ENCODE peak calls at places on chromosomes 6 and 20, in six cellular contexts. W, D, F, S, P and J are unnamed samples.

GRCh38 chr6:95501032-95501904 is 76.1 kb upstream of the MANEA start:
- DNase-seq in W (no peak), D (no peak), F (no peak), S (no peak), P (no peak), J (no peak)

GRCh38 chr20:36493801-36494114 is 47.6 kb upstream of the MYL9 start:
- DNase-seq in W (no peak), D (no peak), F (no peak), S (no peak), P (no peak), J (no peak)

GRCh38 chr6:144951730-144952437 is 666.7 kb downstream of the UTRN start:
- DNase-seq in W (no peak), D (no peak), F (no peak), S (no peak), P (peak), J (no peak)

GRCh38 chr6:135985471-135985870 is 134.0 kb downstream of the PDE7B start:
- DNase-seq in W (no peak), D (no peak), F (no peak), S (no peak), P (no peak), J (no peak)

GRCh38 chr20:21090738-21091120 is 15.4 kb downstream of the LINC00237 start:
- DNase-seq in W (no peak), D (no peak), F (no peak), S (no peak), P (no peak), J (no peak)

GRCh38 chr6:97068211-97068610 is 143.7 kb downstream of the KLHL32 start:
- DNase-seq in W (peak), D (peak), F (no peak), S (no peak), P (no peak), J (no peak)

GRCh38 chr6:105428342-105428957 is 25.6 kb upstream of the PREP start:
- DNase-seq in W (peak), D (no peak), F (no peak), S (no peak), P (no peak), J (no peak)

GRCh38 chr6:164085086-164085485 is 670.6 kb downstream of the QKI start:
- DNase-seq in W (no peak), D (no peak), F (no peak), S (no peak), P (no peak), J (no peak)

GRCh38 chr6:150624199-150624598 is 24.5 kb downstream of the PLEKHG1 start:
- DNase-seq in W (no peak), D (no peak), F (no peak), S (no peak), P (no peak), J (no peak)

GRCh38 chr6:161128680-161129196 is 137.2 kb downstream of the MAP3K4 start:
- DNase-seq in W (no peak), D (no peak), F (no peak), S (no peak), P (no peak), J (no peak)

GRCh38 chr20:36070451-36070850 is 84.1 kb upstream of the EPB41L1 start:
- DNase-seq in W (peak), D (no peak), F (no peak), S (no peak), P (peak), J (no peak)

GRCh38 chr6:44263357-44264100 is 1.8 kb downstream of the NFKBIE start:
- DNase-seq in W (no peak), D (peak), F (no peak), S (no peak), P (no peak), J (no peak)

DNA sequence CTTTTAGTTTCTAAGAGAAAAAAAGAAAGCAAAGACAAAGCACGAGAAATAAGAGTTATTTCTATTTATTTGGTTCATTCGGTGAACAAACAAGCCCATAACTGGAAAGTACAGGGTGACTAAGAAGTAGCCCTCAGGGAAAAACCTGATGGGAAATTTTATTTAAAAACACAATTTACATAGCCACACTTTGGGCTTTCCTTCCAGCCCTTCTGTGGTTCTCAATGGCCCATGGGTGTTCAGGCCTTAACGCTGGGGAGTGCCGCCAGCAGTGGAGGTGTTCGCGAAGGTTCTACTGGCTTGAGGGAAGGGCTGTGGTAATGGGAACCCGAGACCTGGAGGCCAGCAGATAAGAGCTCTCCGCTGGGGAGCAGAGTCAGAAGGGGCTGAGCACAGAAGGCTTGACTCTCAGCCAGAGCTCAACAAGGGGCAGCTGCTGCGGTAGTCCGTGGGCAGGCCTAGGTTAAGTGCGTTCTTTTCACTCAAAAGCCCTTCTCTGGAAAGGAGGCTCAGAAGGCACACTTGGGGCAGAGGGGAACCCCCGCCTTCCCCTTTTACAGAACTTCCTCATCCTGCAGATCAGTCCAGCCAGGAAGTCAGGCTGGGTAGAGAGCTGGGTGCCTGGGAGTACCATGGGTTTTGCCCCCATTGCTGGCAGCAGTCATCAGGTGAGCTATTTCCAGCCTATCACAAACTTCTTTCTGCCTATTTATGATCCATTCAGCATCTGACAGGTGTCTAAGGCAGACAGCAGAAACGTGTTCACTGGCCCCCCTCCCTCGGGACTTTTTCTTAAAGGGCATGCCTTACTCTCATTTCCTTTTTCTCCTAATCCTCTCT is 8.8 kb upstream of the CD83 start:
- DNase-seq in W (no peak), D (peak), F (no peak), S (peak), P (no peak), J (peak)
- TF ChIP-seq POLR2A in W (no peak), D (peak), F (no peak), S (peak), P (no peak), J (peak)

GRCh38 chr6:84579404-84579803 is 185.0 kb downstream of the TBX18 start:
- DNase-seq in W (no peak), D (no peak), F (no peak), S (no peak), P (no peak), J (no peak)

GRCh38 chr6:84569882-84570281 is 194.5 kb downstream of the TBX18 start:
- DNase-seq in W (no peak), D (no peak), F (no peak), S (no peak), P (no peak), J (no peak)

GRCh38 chr6:84576029-84576428 is 188.4 kb downstream of the TBX18 start:
- DNase-seq in W (no peak), D (no peak), F (no peak), S (no peak), P (no peak), J (no peak)

DNA sequence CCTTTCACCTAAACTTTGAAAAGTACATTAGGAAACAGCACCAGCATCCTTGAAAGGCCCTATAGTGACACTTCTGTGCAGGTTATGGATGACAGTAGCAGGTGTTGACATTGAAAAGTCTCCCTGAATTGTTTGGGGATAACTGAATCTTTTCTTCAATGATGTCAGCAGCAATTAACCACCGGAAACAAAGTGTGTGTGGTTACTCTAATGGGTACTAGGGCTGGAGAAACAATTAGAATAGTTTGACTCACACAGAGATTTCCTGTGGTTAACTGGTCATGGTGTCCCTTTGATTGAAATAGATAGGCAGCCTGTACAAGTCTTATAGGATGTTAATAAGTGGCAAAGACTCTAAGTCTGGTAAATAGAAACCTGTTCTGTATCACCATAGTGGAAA is 189.1 kb downstream of the TBX18 start:
- DNase-seq in W (no peak), D (no peak), F (no peak), S (peak), P (no peak), J (no peak)
- TF ChIP-seq TAF1 in W (no peak), D (no peak), F (no peak), S (no peak), P (no peak), J (no peak)

GRCh38 chr20:57558614-57559285 is 2.2 kb upstream of the PCK1 start:
- DNase-seq in W (peak), D (no peak), F (no peak), S (no peak), P (no peak), J (no peak)
- TF ChIP-seq POLR2A in W (peak), D (no peak), F (no peak), S (no peak), P (no peak), J (no peak)

DNA sequence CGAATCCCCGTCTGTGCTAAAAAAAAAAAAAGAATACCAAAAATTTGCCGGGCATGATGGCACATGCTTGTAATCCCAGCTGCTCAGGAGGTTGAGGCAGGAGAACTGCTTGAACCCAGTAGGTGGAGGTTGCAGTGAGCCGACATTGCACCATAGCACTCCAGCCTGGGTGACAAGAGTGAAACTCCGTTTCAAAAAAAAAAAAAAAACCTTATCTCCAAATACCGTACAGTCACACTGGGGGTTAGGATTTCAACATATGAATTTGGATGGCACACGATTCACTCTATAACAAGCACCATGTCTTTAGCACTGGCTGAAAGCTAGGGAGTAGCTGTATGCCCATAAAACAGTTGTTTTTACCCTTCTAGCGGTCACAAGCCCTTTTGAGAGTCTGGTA is 3.8 kb downstream of the SMIM13 start:
- DNase-seq in W (no peak), D (no peak), F (no peak), S (no peak), P (no peak), J (no peak)
- TF ChIP-seq TAF1 in W (no peak), D (no peak), F (no peak), S (no peak), P (no peak), J (no peak)

DNA sequence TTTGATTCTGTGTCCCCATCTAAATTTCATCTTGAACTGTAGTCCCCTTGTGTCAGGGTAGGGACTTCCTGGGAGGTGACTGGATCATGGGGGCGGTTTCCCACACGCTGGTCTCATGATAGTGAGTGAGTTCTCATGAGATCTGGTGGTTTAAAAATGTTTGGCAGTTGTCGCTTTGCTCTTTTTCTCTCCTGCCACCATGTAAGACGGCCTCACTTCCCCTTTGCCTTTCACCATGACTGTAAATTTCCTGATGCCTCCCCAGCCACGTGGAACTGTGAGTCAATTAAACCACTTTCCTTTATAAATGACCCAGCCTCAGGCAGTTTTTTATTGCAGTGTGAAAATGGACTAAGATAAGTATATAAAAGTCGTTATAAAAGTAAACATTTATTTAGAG is 80.5 kb upstream of the SGK1 start:
- DNase-seq in W (no peak), D (no peak), F (no peak), S (peak), P (no peak), J (no peak)
- TF ChIP-seq POLR2A in W (no peak), D (no peak), F (no peak), S (no peak), P (no peak), J (no peak)

DNA sequence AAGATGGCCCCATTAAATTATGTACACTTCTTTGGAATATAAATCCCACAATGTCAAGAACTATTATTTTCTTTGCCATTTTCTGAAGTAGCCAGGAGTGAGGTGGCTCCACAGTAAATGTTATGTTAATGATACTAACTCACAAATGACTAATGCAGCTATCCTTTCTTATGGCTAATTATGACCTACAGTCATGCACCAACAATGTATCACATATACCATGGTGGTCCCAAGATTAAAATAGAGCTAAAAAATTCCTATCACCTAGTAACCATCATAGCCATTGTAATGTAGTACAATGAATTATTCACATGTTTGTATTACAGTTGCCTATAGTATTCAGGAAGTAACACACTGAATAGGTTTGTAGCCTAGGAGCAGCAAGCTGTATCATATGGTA is 15.4 kb downstream of the ECHDC1 start:
- DNase-seq in W (no peak), D (no peak), F (no peak), S (no peak), P (no peak), J (no peak)
- TF ChIP-seq TAF1 in W (no peak), D (no peak), F (no peak), S (no peak), P (no peak), J (no peak)

GRCh38 chr6:28980797-28981390 is 24.2 kb downstream of the ZNF311 start:
- DNase-seq in W (peak), D (peak), F (peak), S (peak), P (peak), J (peak)
- TF ChIP-seq POLR2A in W (peak), D (peak), F (no peak), S (no peak), P (no peak), J (no peak)

DNA sequence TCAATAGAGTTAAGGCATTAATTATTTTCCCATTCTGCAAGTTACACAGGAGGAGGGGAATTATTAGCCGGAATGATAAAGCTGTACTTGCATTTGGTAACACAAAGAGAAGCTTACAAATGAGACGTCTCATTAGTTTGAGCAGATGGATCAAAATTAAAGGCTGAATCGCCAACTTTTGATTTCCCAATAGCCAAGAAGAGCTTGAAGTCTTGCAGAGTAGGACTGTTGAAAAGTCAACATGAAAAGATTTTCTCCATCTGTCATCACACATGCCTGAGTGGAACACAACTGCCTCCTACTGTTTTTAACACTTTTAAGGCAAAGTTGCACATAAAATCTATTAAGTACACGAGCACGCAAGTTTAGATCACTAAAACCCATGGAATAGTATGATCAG is 176.2 kb downstream of the ASCC3 start:
- DNase-seq in W (no peak), D (no peak), F (no peak), S (no peak), P (no peak), J (no peak)
- TF ChIP-seq TAF1 in W (no peak), D (no peak), F (no peak), S (no peak), P (no peak), J (no peak)

DNA sequence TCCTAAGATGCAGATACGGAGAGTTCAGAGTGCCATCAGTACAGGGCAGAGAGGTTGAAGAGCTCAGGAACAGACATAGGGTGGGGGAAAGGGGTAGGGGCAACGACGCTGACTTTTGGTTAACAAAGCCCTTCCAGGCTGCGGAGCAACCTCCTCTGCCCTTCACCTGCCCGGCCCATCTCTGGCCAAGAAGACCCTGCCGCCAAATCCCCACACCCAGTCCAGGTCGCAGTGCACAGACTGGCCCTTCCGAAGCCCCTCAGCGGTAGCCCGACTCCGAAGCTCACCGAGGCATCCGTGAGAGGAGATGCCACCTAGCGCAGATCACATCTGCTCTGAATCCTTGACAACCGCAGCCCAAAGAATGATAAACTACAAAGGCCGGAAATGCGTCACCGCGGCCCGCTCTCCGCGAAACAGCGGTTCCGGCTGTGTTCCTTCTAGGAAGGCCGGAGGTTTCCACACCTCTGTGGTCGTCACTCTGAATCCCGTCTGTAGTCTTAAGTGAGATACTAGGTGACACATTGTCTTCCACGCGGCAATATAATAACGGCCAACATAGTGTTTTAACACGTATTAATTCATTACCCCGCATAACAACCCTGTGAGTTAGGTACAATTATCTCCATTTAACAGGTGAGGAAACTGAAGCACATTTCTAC is at the start of gene ZSCAN23:
- DNase-seq in W (peak), D (no peak), F (peak), S (peak), P (peak), J (peak)
- TF ChIP-seq POLR2A in W (peak), D (peak), F (peak), S (peak), P (peak), J (peak)